ENCODE peak calls at places on chromosomes 1 and 21, in four cellular contexts. S is HepG2, H is A549, G is GM12878. Z is an unnamed sample.

GRCh38 chr1:181179980-181180964 is 91.8 kb downstream of the IER5 start:
- DNase-seq in G (peak; percentile 4), H (no peak), S (no peak), Z (no peak)

GRCh38 chr1:1616045-1616821 is 933 bp downstream of the MIB2 start:
- DNase-seq in G (no peak), S (no peak), H (no peak), Z (peak; percentile 85)

GRCh38 chr1:119686661-119687060 is 25.1 kb upstream of the PHGDH start:
- DNase-seq in H (no peak), S (no peak), G (no peak), Z (no peak)

GRCh38 chr21:45698493-45698947 is 55.0 kb downstream of the PCBP3 start:
- DNase-seq in G (no peak), S (no peak), H (no peak), Z (no peak)

GRCh38 chr1:12255918-12256317 is 26.1 kb downstream of the VPS13D start:
- DNase-seq in G (no peak), H (no peak), S (no peak), Z (no peak)

GRCh38 chr1:158649052-158649451 is 37.5 kb downstream of the SPTA1 start:
- DNase-seq in H (no peak), S (no peak), G (no peak), Z (no peak)

GRCh38 chr1:151846686-151847227 is 6.8 kb downstream of the THEM5 start:
- DNase-seq in S (no peak), H (no peak), G (no peak), Z (no peak)

GRCh38 chr1:28249013-28249870 is 10.1 kb upstream of the SESN2 start:
- DNase-seq in S (no peak), H (peak; percentile 83), G (no peak), Z (peak; percentile 57)

GRCh38 chr1:8661185-8662110 is 156.0 kb downstream of the RERE start:
- DNase-seq in S (no peak), H (peak; percentile 35), G (peak; percentile 72), Z (no peak)

GRCh38 chr1:85623061-85623471 is 42.5 kb downstream of the CCN1 start:
- DNase-seq in S (no peak), G (no peak), H (no peak), Z (no peak)

GRCh38 chr1:112935474-112936289 is 20.3 kb downstream of the SLC16A1 start:
- DNase-seq in G (no peak), H (peak; percentile 43), S (no peak), Z (no peak)

GRCh38 chr21:16085436-16085835 is 355.7 kb downstream of the USP25 start:
- DNase-seq in G (no peak), S (no peak), H (no peak), Z (no peak)

GRCh38 chr21:17671733-17672132 is 59.0 kb upstream of the BTG3 start:
- DNase-seq in H (no peak), G (no peak), S (no peak), Z (no peak)

GRCh38 chr1:92343061-92343460 is 44.2 kb downstream of the RPAP2 start:
- DNase-seq in S (no peak), G (no peak), H (no peak), Z (no peak)

GRCh38 chr1:26536081-26536480 is 6.5 kb downstream of the RPS6KA1 start:
- DNase-seq in S (no peak), H (no peak), G (no peak), Z (no peak)
- TF ChIP-seq ESRRA in S (no peak), H (no peak), G (no peak), Z (no peak)

GRCh38 chr1:244409648-244410164 is 42.0 kb downstream of the ADSS2 start:
- DNase-seq in H (no peak), S (no peak), G (peak; percentile 55), Z (no peak)

GRCh38 chr1:244412116-244412639 is 39.5 kb downstream of the ADSS2 start:
- DNase-seq in S (no peak), H (no peak), G (no peak), Z (no peak)

GRCh38 chr1:244419004-244419403 is 32.7 kb downstream of the ADSS2 start:
- DNase-seq in H (no peak), S (no peak), G (no peak), Z (no peak)

GRCh38 chr1:244413736-244414135 is 38.0 kb downstream of the ADSS2 start:
- DNase-seq in H (no peak), G (no peak), S (no peak), Z (no peak)

DNA sequence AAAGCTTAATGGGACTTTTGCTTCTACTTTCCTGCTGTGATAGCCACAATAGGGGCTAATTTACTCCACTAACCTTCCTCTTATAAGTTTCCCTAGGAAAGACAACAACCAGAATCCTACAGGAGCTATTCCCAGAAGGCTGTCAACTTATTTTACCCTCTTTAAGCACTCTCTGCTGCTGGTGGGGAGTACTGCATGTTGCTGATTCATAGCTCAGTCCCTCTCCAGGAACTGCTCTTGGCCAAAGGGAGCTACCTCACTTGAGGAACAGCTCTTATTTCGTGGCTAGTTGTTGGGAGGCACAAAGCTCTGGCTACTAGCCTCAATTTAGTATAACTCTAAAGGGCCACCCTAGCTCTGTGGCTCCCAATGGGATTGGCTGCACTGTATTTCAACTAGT is 37.2 kb downstream of the ADSS2 start:
- DNase-seq in H (peak; percentile 28), G (no peak), S (no peak), Z (no peak)
- TF ChIP-seq POLR2AphosphoS2 in H (no peak), G (no peak), S (no peak), Z (no peak)

DNA sequence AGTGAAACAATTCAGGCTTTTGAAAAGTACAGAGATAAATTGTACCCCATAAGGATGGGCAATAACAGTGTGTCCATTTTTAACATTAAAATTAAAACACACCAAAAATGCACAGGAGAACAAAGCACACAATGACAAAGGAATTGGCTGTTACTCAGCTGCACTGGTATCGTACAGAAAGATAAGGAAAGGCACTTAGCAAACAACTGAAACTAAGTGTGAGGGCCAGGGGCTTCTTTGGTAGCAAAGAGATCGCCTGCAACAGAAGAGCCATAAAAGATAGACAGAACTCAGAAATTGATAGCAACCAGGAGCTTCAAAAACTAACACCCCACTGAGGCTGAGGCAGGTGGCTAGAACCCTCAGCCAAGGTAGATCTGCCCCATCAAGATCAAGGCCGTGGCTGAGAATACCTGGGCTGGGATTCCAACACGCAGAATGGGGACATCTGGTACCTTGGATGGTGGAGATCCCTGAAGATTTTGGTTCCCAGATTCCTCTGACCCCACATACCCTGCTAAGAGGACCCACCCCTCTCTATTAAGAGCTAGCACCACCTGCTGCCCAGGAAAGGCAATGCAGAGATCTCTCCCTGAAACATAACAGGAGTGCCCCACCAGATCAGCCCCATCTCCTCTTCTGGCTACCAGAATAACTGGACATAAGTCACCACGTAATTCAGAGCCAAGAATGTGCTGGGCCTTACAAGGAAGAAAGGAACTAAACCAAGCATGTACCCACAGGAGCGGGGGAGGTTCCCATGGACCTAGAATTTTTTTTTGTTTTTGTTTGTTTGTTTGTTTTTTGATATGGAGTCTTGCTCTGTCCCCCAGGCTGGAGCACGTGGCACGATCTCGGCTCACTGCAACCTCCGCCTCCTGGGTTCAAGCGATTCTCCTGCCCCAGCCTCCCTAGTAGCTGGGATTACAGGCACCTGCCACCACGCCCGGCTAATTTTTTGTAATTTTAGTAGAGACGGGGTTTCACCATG is 16.2 kb downstream of the PLEKHO1 start:
- DNase-seq in S (peak; percentile 39), G (no peak), H (peak; percentile 42), Z (peak; percentile 73)
- TF ChIP-seq ESRRA in S (no peak), G (no peak), H (no peak), Z (no peak)

GRCh38 chr1:232170909-232171308 is 459.0 kb downstream of the SIPA1L2 start:
- DNase-seq in H (no peak), G (no peak), S (no peak), Z (no peak)
- TF ChIP-seq POLR2AphosphoS2 in H (no peak), G (no peak), S (no peak), Z (no peak)

GRCh38 chr1:152961201-152961891 is 9.1 kb upstream of the SPRR4 start:
- DNase-seq in S (no peak), H (no peak), G (no peak), Z (no peak)
- TF ChIP-seq ESRRA in S (no peak), H (no peak), G (no peak), Z (no peak)

GRCh38 chr21:34187935-34188334 is 114.6 kb downstream of the MRPS6 start:
- DNase-seq in H (no peak), G (no peak), S (no peak), Z (no peak)
- TF ChIP-seq POLR2AphosphoS2 in H (no peak), G (no peak), S (no peak), Z (no peak)

GRCh38 chr1:147077936-147078605 is 94.2 kb downstream of the PRKAB2 start:
- DNase-seq in S (no peak), H (no peak), G (no peak), Z (no peak)
- TF ChIP-seq ESRRA in S (no peak), H (no peak), G (no peak), Z (no peak)

Z was measured in K562.